ENCODE peak calls at places on chromosomes 3 and 15, in four cellular contexts. One of them, this sample, is unnamed.

GRCh38 chr3:39112113-39112512 is 4.6 kb downstream of the TTC21A start:
- DNase-seq in WTC11: no peak
- DNase-seq in left lung: no peak
- DNase-seq in GM13977: no peak
- DNase-seq in this sample: no peak

GRCh38 chr15:37789881-37790280 is 144.6 kb upstream of the TMCO5A start:
- DNase-seq in WTC11: no peak
- DNase-seq in left lung: no peak
- DNase-seq in GM13977: no peak
- DNase-seq in this sample: no peak

GRCh38 chr3:42700366-42701288 is 2.0 kb downstream of the HHATL start:
- DNase-seq in WTC11: no peak
- DNase-seq in left lung: no peak
- DNase-seq in GM13977: no peak
- DNase-seq in this sample: no peak

GRCh38 chr3:25849641-25850040 is 59.8 kb downstream of the OXSM start:
- DNase-seq in WTC11: no peak
- DNase-seq in left lung: no peak
- DNase-seq in GM13977: no peak
- DNase-seq in this sample: no peak

GRCh38 chr3:48634661-48635221 is 520 bp downstream of the SLC26A6 start:
- DNase-seq in WTC11: peak; percentile 72
- DNase-seq in left lung: peak; percentile 66
- DNase-seq in GM13977: peak; percentile 80
- DNase-seq in this sample: peak; percentile 80

GRCh38 chr3:36124118-36124796 is 256.0 kb upstream of the STAC start:
- DNase-seq in WTC11: peak; percentile 70
- DNase-seq in left lung: no peak
- DNase-seq in GM13977: no peak
- DNase-seq in this sample: no peak

GRCh38 chr15:54820811-54821210 is 375.9 kb downstream of the RSL24D1 start:
- DNase-seq in WTC11: no peak
- DNase-seq in left lung: no peak
- DNase-seq in GM13977: no peak
- DNase-seq in this sample: no peak

GRCh38 chr3:183502782-183503181 is 52.7 kb downstream of the KLHL6 start:
- DNase-seq in WTC11: no peak
- DNase-seq in left lung: no peak
- DNase-seq in GM13977: no peak
- DNase-seq in this sample: no peak

GRCh38 chr3:143826296-143826695 is 22.0 kb downstream of the SLC9A9 start:
- DNase-seq in WTC11: no peak
- DNase-seq in left lung: no peak
- DNase-seq in GM13977: no peak
- DNase-seq in this sample: no peak

GRCh38 chr3:100810671-100811070 is 101.4 kb downstream of the TFG start:
- DNase-seq in WTC11: no peak
- DNase-seq in left lung: no peak
- DNase-seq in GM13977: no peak
- DNase-seq in this sample: no peak

GRCh38 chr3:171115667-171116066 is 89.1 kb upstream of the SLC2A2 start:
- DNase-seq in WTC11: no peak
- DNase-seq in left lung: no peak
- DNase-seq in GM13977: no peak
- DNase-seq in this sample: no peak

GRCh38 chr3:151761581-151761980 is 27.9 kb downstream of the AADACL2 start:
- DNase-seq in WTC11: no peak
- DNase-seq in left lung: no peak
- DNase-seq in GM13977: no peak
- DNase-seq in this sample: no peak

GRCh38 chr15:36335211-36335610 is 244.2 kb upstream of the CDIN1 start:
- DNase-seq in WTC11: no peak
- DNase-seq in left lung: no peak
- DNase-seq in GM13977: no peak
- DNase-seq in this sample: no peak

GRCh38 chr3:193560870-193561269 is 6.2 kb upstream of the ATP13A4 start:
- DNase-seq in WTC11: no peak
- DNase-seq in left lung: no peak
- DNase-seq in GM13977: no peak
- DNase-seq in this sample: no peak

GRCh38 chr15:55282284-55282833 is 7.3 kb downstream of the RAB27A start:
- DNase-seq in WTC11: no peak
- DNase-seq in left lung: no peak
- DNase-seq in GM13977: no peak
- DNase-seq in this sample: peak; percentile 45

GRCh38 chr3:160471892-160472291 is 22.3 kb upstream of the TRIM59 start:
- DNase-seq in WTC11: no peak
- DNase-seq in left lung: no peak
- DNase-seq in GM13977: no peak
- DNase-seq in this sample: no peak

GRCh38 chr15:96225642-96226259 is 104.7 kb upstream of the NR2F2 start:
- DNase-seq in WTC11: no peak
- DNase-seq in left lung: no peak
- DNase-seq in GM13977: no peak
- DNase-seq in this sample: no peak

GRCh38 chr3:32022947-32023346 is 41.4 kb downstream of the ZNF860 start:
- DNase-seq in WTC11: no peak
- DNase-seq in left lung: no peak
- DNase-seq in GM13977: no peak
- DNase-seq in this sample: no peak

GRCh38 chr3:32021748-32022147 is 40.2 kb downstream of the ZNF860 start:
- DNase-seq in WTC11: no peak
- DNase-seq in left lung: no peak
- DNase-seq in GM13977: no peak
- DNase-seq in this sample: no peak

GRCh38 chr3:32021155-32021554 is 39.6 kb downstream of the ZNF860 start:
- DNase-seq in WTC11: no peak
- DNase-seq in left lung: no peak
- DNase-seq in GM13977: no peak
- DNase-seq in this sample: no peak

DNA sequence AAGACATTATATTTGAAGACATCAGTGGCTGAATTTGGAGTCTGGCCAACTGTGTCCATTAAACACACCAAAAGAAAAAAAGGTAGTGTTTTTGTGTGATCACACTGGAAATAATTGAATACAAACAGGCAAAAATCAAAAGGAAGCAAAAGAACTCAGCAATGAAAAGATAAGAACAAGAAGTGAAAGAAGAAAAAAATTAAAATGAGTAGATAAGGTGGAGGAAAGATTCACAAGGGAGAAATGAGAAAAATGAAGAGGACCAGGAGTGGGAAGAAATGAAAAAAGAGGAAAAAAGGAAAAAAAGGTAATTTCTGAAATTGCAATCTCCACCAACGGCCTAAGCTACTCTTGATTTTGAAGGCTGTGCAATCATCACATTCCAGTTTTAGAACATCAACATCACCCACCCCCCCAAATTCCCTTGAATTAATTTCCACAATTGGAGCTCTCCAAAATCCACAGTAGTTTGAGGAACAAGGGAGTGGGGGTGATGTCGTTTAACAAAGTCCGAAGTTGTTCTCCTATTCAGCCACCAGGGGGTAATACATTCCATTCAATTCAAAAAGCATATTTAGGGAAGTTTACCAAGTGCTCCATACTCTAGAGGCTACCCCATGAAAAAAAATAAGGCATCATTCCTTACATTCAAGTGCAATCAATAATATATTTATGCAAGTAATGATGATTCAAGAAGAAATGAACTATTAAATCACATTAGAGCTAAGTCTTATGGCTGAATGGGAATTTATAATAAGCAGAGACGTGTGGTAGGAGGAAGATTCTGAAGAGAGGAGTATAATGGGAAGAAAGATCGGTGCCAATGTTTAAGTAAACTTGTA is 37.4 kb downstream of the ZNF860 start:
- DNase-seq in WTC11: no peak
- DNase-seq in left lung: no peak
- DNase-seq in GM13977: peak; percentile 34
- DNase-seq in this sample: no peak
- TF ChIP-seq CTCF in WTC11: peak; percentile 77
- TF ChIP-seq CTCF in left lung: peak; percentile 64
- TF ChIP-seq CTCF in GM13977: peak; percentile 45
- TF ChIP-seq CTCF in this sample: peak; percentile 78

GRCh38 chr15:57462391-57462790 is 86.1 kb downstream of the CGNL1 start:
- DNase-seq in WTC11: no peak
- DNase-seq in left lung: no peak
- DNase-seq in GM13977: no peak
- DNase-seq in this sample: no peak
- TF ChIP-seq CTCF in WTC11: no peak
- TF ChIP-seq CTCF in left lung: no peak
- TF ChIP-seq CTCF in GM13977: no peak
- TF ChIP-seq CTCF in this sample: no peak

DNA sequence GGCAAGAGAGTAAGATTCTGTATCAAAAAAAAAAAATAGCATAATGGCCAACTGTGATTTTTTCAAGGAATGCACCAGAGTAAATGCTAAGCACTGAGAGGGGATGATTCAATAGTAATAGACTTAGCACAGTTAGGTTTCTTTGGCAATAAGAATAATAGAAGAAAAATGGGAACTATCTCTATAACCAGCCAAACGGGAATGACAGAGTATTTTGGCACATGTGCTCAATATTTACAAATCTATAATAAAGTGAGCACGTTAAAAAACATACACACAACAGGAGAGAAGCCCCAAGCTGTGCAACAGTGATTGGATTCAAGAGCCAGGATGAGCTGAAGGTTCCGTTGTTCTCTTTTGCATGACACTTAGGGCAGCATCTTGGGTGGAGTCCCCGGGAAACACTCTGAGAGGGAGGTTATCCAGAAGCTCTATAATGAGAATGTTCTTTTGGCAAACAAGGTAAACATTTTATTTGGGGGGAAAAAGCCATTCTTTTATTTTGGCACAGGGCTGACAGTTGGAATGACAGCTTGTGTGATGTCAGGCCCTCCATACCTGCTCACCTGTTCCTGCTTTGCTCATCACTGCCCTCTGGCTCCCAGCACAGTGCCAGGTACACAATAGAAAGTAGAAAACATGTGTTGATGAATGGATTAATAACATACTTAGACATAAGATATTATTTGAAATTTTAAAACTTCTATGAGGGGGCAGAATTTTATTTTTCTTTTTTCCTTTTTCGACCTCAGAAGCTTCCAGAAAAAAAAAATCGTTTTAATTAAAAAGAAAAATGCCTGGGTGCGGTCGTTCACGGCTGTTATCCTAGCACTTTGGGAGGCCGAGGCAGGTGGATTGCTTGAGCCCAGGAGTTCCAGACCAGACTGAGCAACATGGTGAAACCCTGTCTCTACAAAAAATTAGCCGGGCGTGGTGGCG is 44.0 kb upstream of the MUC4 start:
- DNase-seq in WTC11: no peak
- DNase-seq in left lung: no peak
- DNase-seq in GM13977: no peak
- DNase-seq in this sample: no peak
- TF ChIP-seq CTCF in WTC11: no peak
- TF ChIP-seq CTCF in left lung: no peak
- TF ChIP-seq CTCF in GM13977: peak; percentile 21
- TF ChIP-seq CTCF in this sample: no peak

GRCh38 chr3:168794427-168794826 is 698.7 kb upstream of the GOLIM4 start:
- DNase-seq in WTC11: no peak
- DNase-seq in left lung: no peak
- DNase-seq in GM13977: no peak
- DNase-seq in this sample: no peak
- TF ChIP-seq CTCF in WTC11: no peak
- TF ChIP-seq CTCF in left lung: no peak
- TF ChIP-seq CTCF in GM13977: no peak
- TF ChIP-seq CTCF in this sample: no peak

This sample was measured in activated CD8-positive, alpha-beta T cell treated with anti-CD3 and anti-CD28 coated beads for 36 hours.